ENCODE peak calls at places on chromosome X, in nine cellular contexts. T is ovary, E is anterior cingulate cortex, D is spleen, G is ACHN, R is GM12892, U is B cell, V is uterus, Y is dorsolateral prefrontal cortex. X is an unnamed sample.

GRCh38 chrX:53048169-53049126 is at the start of gene GPR173:
- DNase-seq in T (peak), E (peak), D (no peak), G (peak), R (no peak), U (no peak), V (peak), Y (peak), X (peak)

GRCh38 chrX:112844250-112844649 is 3.6 kb upstream of the AMOT start:
- DNase-seq in T (no peak), E (no peak), D (no peak), G (no peak), R (no peak), U (no peak), V (no peak), Y (no peak), X (no peak)

GRCh38 chrX:136711147-136711546 is 63.2 kb downstream of the CD40LG start:
- DNase-seq in T (peak), E (peak), D (peak), G (peak), R (no peak), U (peak), V (peak), Y (peak), X (peak)

GRCh38 chrX:40316502-40316901 is 218.7 kb upstream of the BCOR start:
- DNase-seq in T (no peak), E (no peak), D (no peak), G (no peak), R (no peak), U (no peak), V (no peak), Y (no peak), X (no peak)

GRCh38 chrX:14398725-14399124 is 130.6 kb upstream of the GLRA2 start:
- DNase-seq in T (no peak), E (no peak), D (no peak), G (peak), R (no peak), U (no peak), V (no peak), Y (no peak), X (peak)

GRCh38 chrX:55839480-55839879 is 121.9 kb downstream of the RRAGB start:
- DNase-seq in T (no peak), E (no peak), D (no peak), G (no peak), R (no peak), U (peak), V (no peak), Y (no peak), X (peak)

GRCh38 chrX:45126158-45126557 is 74.5 kb downstream of the DIPK2B start:
- DNase-seq in T (no peak), E (no peak), D (no peak), G (no peak), R (no peak), U (no peak), V (no peak), Y (no peak), X (no peak)

GRCh38 chrX:22105231-22105630 is 73.1 kb downstream of the PHEX start:
- DNase-seq in T (no peak), E (no peak), D (no peak), G (no peak), R (no peak), U (no peak), V (peak), Y (no peak), X (no peak)

GRCh38 chrX:12777670-12778069 is 13.5 kb upstream of the PRPS2 start:
- DNase-seq in T (no peak), E (no peak), D (no peak), G (peak), R (no peak), U (no peak), V (no peak), Y (no peak), X (no peak)

GRCh38 chrX:137424679-137425078 is 141.2 kb upstream of the ZIC3 start:
- DNase-seq in T (no peak), E (no peak), D (no peak), G (no peak), R (no peak), U (no peak), V (no peak), Y (no peak), X (no peak)

GRCh38 chrX:72107320-72107719 is 24.4 kb downstream of the RTL5 start:
- DNase-seq in T (no peak), E (no peak), D (no peak), G (no peak), R (no peak), U (no peak), V (no peak), Y (no peak), X (no peak)

GRCh38 chrX:109862386-109862910 is 129.4 kb upstream of the ACSL4 start:
- DNase-seq in T (no peak), E (no peak), D (no peak), G (no peak), R (no peak), U (no peak), V (no peak), Y (no peak), X (no peak)